ENCODE peak calls at places on chromosomes 16 and 17, in ten cellular contexts. I is upper lobe of right lung, C is dorsolateral prefrontal cortex, H is brain microvascular endothelial cell, A is heart right ventricle, T is transverse colon, U is left ventricle myocardium inferior, M is esophagus squamous epithelium, V is stomach, L is fibroblast of lung. Z is an unnamed sample.

GRCh38 chr17:67200727-67201301 is 44.2 kb downstream of the HELZ start:
- DNase-seq in H (no peak), U (no peak), M (no peak), T (no peak), I (no peak), C (no peak), L (no peak), A (no peak), V (no peak), Z (no peak)

GRCh38 chr17:43427362-43428043 is 28.7 kb downstream of the ARL4D start:
- DNase-seq in T (no peak), I (no peak), V (peak), L (no peak), A (no peak), U (no peak), H (no peak), M (no peak), C (no peak), Z (no peak)

GRCh38 chr16:2858245-2859025 is 465 bp upstream of the PRSS22 start:
- DNase-seq in C (no peak), U (no peak), V (peak), A (no peak), M (no peak), L (no peak), H (no peak), I (peak), T (peak), Z (no peak)

GRCh38 chr17:63694229-63694973 is 5.5 kb downstream of the LIMD2 start:
- DNase-seq in I (no peak), U (no peak), H (no peak), C (no peak), L (no peak), A (no peak), M (no peak), V (no peak), T (no peak), Z (no peak)

GRCh38 chr16:88387177-88387576 is 4.4 kb downstream of the ZNF469 start:
- DNase-seq in H (no peak), I (no peak), L (no peak), V (no peak), M (no peak), A (no peak), U (peak), T (no peak), C (no peak), Z (no peak)

GRCh38 chr16:78045865-78046581 is 23.7 kb downstream of the CLEC3A start:
- DNase-seq in M (no peak), A (peak), U (peak), V (peak), L (peak), T (peak), I (peak), C (peak), H (peak), Z (no peak)

GRCh38 chr16:51762081-51762995 is 611.3 kb upstream of the SALL1 start:
- DNase-seq in H (peak), I (peak), L (peak), V (peak), T (peak), A (peak), U (peak), M (no peak), C (peak), Z (peak)

GRCh38 chr16:142405-142804 is 3.9 kb upstream of the NPRL3 start:
- DNase-seq in T (no peak), U (no peak), L (no peak), A (no peak), C (no peak), I (no peak), H (no peak), V (no peak), M (no peak), Z (no peak)

GRCh38 chr17:795276-795675 is 13.1 kb downstream of the MRM3 start:
- DNase-seq in L (no peak), C (no peak), V (no peak), H (no peak), M (no peak), U (no peak), T (no peak), I (no peak), A (no peak), Z (no peak)

GRCh38 chr17:6413073-6413472 is 21.8 kb downstream of the AIPL1 start:
- DNase-seq in H (no peak), M (no peak), T (no peak), I (no peak), A (no peak), L (peak), U (no peak), V (no peak), C (no peak), Z (no peak)

GRCh38 chr16:12142157-12142556 is 165.6 kb downstream of the SNX29 start:
- DNase-seq in M (no peak), C (no peak), I (no peak), U (peak), L (no peak), H (no peak), A (peak), V (no peak), T (no peak), Z (no peak)

GRCh38 chr17:71472809-71473789 is 647.7 kb upstream of the SOX9 start:
- DNase-seq in L (peak), V (no peak), M (no peak), I (no peak), U (no peak), T (no peak), A (peak), H (peak), C (no peak), Z (no peak)

GRCh38 chr16:55470533-55471371 is 8.2 kb upstream of the MMP2 start:
- DNase-seq in U (no peak), T (no peak), C (no peak), L (peak), M (no peak), A (no peak), V (peak), I (no peak), H (no peak), Z (no peak)

GRCh38 chr16:84847554-84848415 is 28.0 kb downstream of the CRISPLD2 start:
- DNase-seq in V (no peak), U (no peak), H (no peak), C (no peak), A (no peak), L (no peak), M (no peak), I (no peak), T (no peak), Z (no peak)

GRCh38 chr17:67944035-67944434 is 52.2 kb downstream of the C17orf58 start:
- DNase-seq in I (no peak), U (no peak), M (no peak), A (no peak), V (no peak), C (no peak), T (no peak), H (no peak), L (no peak), Z (no peak)

GRCh38 chr17:19897108-19897854 is 29.5 kb upstream of the ULK2 start:
- DNase-seq in M (no peak), H (no peak), V (peak), L (no peak), C (no peak), T (peak), U (peak), A (peak), I (no peak), Z (no peak)

GRCh38 chr17:67359960-67360817 is 6.2 kb downstream of the PSMD12 start:
- DNase-seq in I (no peak), A (no peak), M (no peak), U (no peak), V (no peak), T (no peak), C (no peak), H (no peak), L (peak), Z (peak)

GRCh38 chr17:56291226-56291805 is 138.0 kb downstream of the ANKFN1 start:
- DNase-seq in A (peak), T (no peak), H (no peak), M (no peak), L (no peak), U (no peak), V (no peak), C (no peak), I (no peak), Z (no peak)

GRCh38 chr16:50763211-50763610 is 21.3 kb downstream of the CYLD start:
- DNase-seq in I (no peak), M (no peak), V (no peak), C (no peak), U (no peak), A (no peak), T (no peak), L (peak), H (no peak), Z (no peak)

GRCh38 chr17:78351449-78352006 is 8.3 kb downstream of the SOCS3 start:
- DNase-seq in V (peak), C (peak), H (peak), L (peak), T (peak), A (peak), I (peak), U (peak), M (no peak), Z (no peak)

GRCh38 chr17:54948380-54948779 is 20.1 kb downstream of the COX11 start:
- DNase-seq in M (no peak), T (no peak), V (no peak), L (peak), A (no peak), H (peak), C (no peak), U (no peak), I (no peak), Z (no peak)

GRCh38 chr17:76487451-76488192 is 13.6 kb downstream of the RHBDF2 start:
- DNase-seq in I (no peak), C (no peak), V (no peak), A (no peak), U (no peak), T (no peak), M (no peak), L (no peak), H (no peak), Z (no peak)

GRCh38 chr17:76490112-76490710 is 11.0 kb downstream of the RHBDF2 start:
- DNase-seq in I (no peak), M (no peak), C (no peak), L (no peak), A (no peak), H (no peak), T (no peak), V (no peak), U (no peak), Z (no peak)

GRCh38 chr17:76481091-76481655 is 13.8 kb downstream of the AANAT start:
- DNase-seq in C (peak), I (no peak), L (no peak), M (no peak), T (peak), U (no peak), H (no peak), A (no peak), V (no peak), Z (no peak)

GRCh38 chr17:76484228-76484725 is 16.9 kb downstream of the AANAT start:
- DNase-seq in L (no peak), T (no peak), M (no peak), A (no peak), I (no peak), U (no peak), H (no peak), V (no peak), C (no peak), Z (no peak)

DNA sequence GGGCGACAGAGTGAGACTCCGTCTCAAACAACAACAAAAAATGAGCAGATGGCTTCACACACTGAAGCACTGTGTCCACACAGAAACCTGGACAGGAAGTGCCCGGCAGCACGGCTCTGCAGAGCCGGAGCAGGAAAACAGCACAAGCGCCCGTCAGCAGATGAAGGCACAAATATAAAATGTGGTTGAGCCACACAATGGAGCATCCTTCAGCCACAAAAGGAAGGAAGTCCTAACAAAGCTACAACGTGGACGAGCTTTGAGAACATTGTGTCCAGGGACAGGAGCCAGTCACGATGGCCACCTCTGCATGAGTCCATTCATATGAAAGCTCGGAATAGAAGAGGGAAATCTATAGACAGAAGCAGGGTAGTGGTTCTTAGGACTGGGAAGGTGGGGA is 15.7 kb downstream of the RHBDF2 start:
- DNase-seq in C (peak), T (peak), V (no peak), H (no peak), M (no peak), U (no peak), A (no peak), L (no peak), I (no peak), Z (no peak)
- H3K27ac ChIP-seq in C (peak), T (peak), V (no peak), H (no peak), M (peak), U (peak), A (peak), L (no peak), I (peak), Z (no peak)

GRCh38 chr16:28553776-28554633 is at the start of gene SGF29:
- DNase-seq in M (peak), L (peak), H (peak), V (peak), I (peak), A (peak), U (peak), T (peak), C (peak), Z (peak)
- TF ChIP-seq CTCF in M (peak), L (peak), H (no peak), V (no peak), I (peak), A (peak), U (peak), T (no peak), C (peak), Z (no peak)

GRCh38 chr16:85901760-85902365 is 2.9 kb downstream of the IRF8 start:
- DNase-seq in U (no peak), I (no peak), L (no peak), A (no peak), M (no peak), C (no peak), T (no peak), V (no peak), H (no peak), Z (no peak)
- H3K4me3 ChIP-seq in U (no peak), I (peak), L (no peak), A (no peak), M (peak), C (peak), T (no peak), V (no peak), H (no peak), Z (no peak)

DNA sequence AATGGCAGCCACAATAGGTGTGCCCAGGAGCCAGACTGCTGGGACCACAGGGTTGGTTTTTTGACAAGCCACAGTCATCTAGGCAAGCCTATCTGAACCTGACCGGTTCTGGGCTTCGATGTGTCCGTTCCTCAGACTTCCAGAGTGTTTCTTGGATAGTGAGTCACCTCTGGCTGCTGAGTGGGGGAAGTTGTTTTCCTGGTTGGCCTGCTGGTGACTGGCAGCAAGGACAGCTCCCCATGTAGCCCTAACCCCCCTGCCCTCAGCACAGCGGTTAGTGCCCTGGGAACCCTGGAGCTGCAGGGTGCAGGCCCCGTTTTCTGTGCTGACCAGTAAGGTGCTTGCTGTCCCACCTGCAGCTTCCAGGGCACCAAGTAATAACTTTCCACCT is 65.5 kb downstream of the PLD6 start:
- DNase-seq in U (no peak), C (no peak), L (peak), M (no peak), I (no peak), A (no peak), T (no peak), V (no peak), H (peak), Z (no peak)
- H3K27ac ChIP-seq in U (peak), C (no peak), L (no peak), M (no peak), I (no peak), A (peak), T (no peak), V (no peak), H (no peak), Z (no peak)

GRCh38 chr17:80259642-80260535 is 763 bp upstream of the RNF213 start:
- DNase-seq in U (peak), T (peak), L (peak), V (peak), A (peak), M (no peak), I (peak), C (no peak), H (peak), Z (peak)
- TF ChIP-seq CTCF in U (peak), T (no peak), L (no peak), V (no peak), A (no peak), M (no peak), I (no peak), C (peak), H (no peak), Z (no peak)

GRCh38 chr17:42272162-42272561 is 4.0 kb downstream of the STAT5B start:
- DNase-seq in I (no peak), V (no peak), C (no peak), H (no peak), T (no peak), A (no peak), U (no peak), M (no peak), L (no peak), Z (no peak)
- H3K4me3 ChIP-seq in I (no peak), V (no peak), C (no peak), H (no peak), T (no peak), A (no peak), U (no peak), M (no peak), L (no peak), Z (peak)

Z was measured in CD8-positive, alpha-beta T cell.